ENCODE peak calls at places on chromosomes 16 and 17, in five cellular contexts. One of them, this sample, is unnamed.

GRCh38 chr17:40244255-40244654 is 25.2 kb downstream of the WIPF2 start:
- DNase-seq in dorsolateral prefrontal cortex: no peak
- DNase-seq in H1: no peak
- DNase-seq in Calu3: no peak
- DNase-seq in heart right ventricle: no peak
- DNase-seq in this sample: no peak

GRCh38 chr17:69858460-69858859 is 216.6 kb upstream of the KCNJ16 start:
- DNase-seq in dorsolateral prefrontal cortex: no peak
- DNase-seq in H1: no peak
- DNase-seq in Calu3: no peak
- DNase-seq in heart right ventricle: no peak
- DNase-seq in this sample: no peak

GRCh38 chr17:65515959-65516948 is 45.2 kb downstream of the AXIN2 start:
- DNase-seq in dorsolateral prefrontal cortex: no peak
- DNase-seq in H1: no peak
- DNase-seq in Calu3: no peak
- DNase-seq in heart right ventricle: no peak
- DNase-seq in this sample: no peak

GRCh38 chr16:13429411-13429810 is 490.5 kb upstream of the ERCC4 start:
- DNase-seq in dorsolateral prefrontal cortex: no peak
- DNase-seq in H1: no peak
- DNase-seq in Calu3: no peak
- DNase-seq in heart right ventricle: no peak
- DNase-seq in this sample: no peak

GRCh38 chr16:83355570-83356218 is 452.1 kb upstream of the HSBP1 start:
- DNase-seq in dorsolateral prefrontal cortex: no peak
- DNase-seq in H1: no peak
- DNase-seq in Calu3: no peak
- DNase-seq in heart right ventricle: no peak
- DNase-seq in this sample: no peak

GRCh38 chr17:47942568-47942967 is 1.2 kb downstream of the PNPO start:
- DNase-seq in dorsolateral prefrontal cortex: no peak
- DNase-seq in H1: no peak
- DNase-seq in Calu3: no peak
- DNase-seq in heart right ventricle: no peak
- DNase-seq in this sample: no peak

GRCh38 chr16:75281826-75282225 is 30.4 kb upstream of the BCAR1 start:
- DNase-seq in dorsolateral prefrontal cortex: no peak
- DNase-seq in H1: no peak
- DNase-seq in Calu3: no peak
- DNase-seq in heart right ventricle: no peak
- DNase-seq in this sample: no peak

GRCh38 chr17:13425390-13425789 is 176.3 kb downstream of the HS3ST3A1 start:
- DNase-seq in dorsolateral prefrontal cortex: no peak
- DNase-seq in H1: no peak
- DNase-seq in Calu3: no peak
- DNase-seq in heart right ventricle: no peak
- DNase-seq in this sample: no peak

GRCh38 chr17:51630101-51630671 is 369.8 kb downstream of the UTP18 start:
- DNase-seq in dorsolateral prefrontal cortex: no peak
- DNase-seq in H1: no peak
- DNase-seq in Calu3: no peak
- DNase-seq in heart right ventricle: no peak
- DNase-seq in this sample: no peak

GRCh38 chr17:11488407-11488806 is 109.9 kb upstream of the DNAH9 start:
- DNase-seq in dorsolateral prefrontal cortex: no peak
- DNase-seq in H1: no peak
- DNase-seq in Calu3: no peak
- DNase-seq in heart right ventricle: no peak
- DNase-seq in this sample: no peak

GRCh38 chr16:85046957-85047866 is 19.6 kb downstream of the KIAA0513 start:
- DNase-seq in dorsolateral prefrontal cortex: no peak
- DNase-seq in H1: no peak
- DNase-seq in Calu3: no peak
- DNase-seq in heart right ventricle: no peak
- DNase-seq in this sample: no peak

GRCh38 chr17:17824119-17824779 is 12.5 kb downstream of the SREBF1 start:
- DNase-seq in dorsolateral prefrontal cortex: no peak
- DNase-seq in H1: no peak
- DNase-seq in Calu3: no peak
- DNase-seq in heart right ventricle: no peak
- DNase-seq in this sample: no peak

GRCh38 chr16:87461466-87461975 is 31.3 kb downstream of the ZCCHC14 start:
- DNase-seq in dorsolateral prefrontal cortex: no peak
- DNase-seq in H1: peak; percentile 87
- DNase-seq in Calu3: peak; percentile 97
- DNase-seq in heart right ventricle: peak; percentile 50
- DNase-seq in this sample: no peak

GRCh38 chr16:89764711-89765201 is 43.4 kb downstream of the ZNF276 start:
- DNase-seq in dorsolateral prefrontal cortex: no peak
- DNase-seq in H1: no peak
- DNase-seq in Calu3: no peak
- DNase-seq in heart right ventricle: no peak
- DNase-seq in this sample: no peak

GRCh38 chr16:62035115-62036092 is 834 bp downstream of the CDH8 start:
- DNase-seq in dorsolateral prefrontal cortex: peak; percentile 51
- DNase-seq in H1: peak; percentile 56
- DNase-seq in Calu3: no peak
- DNase-seq in heart right ventricle: no peak
- DNase-seq in this sample: no peak

GRCh38 chr16:55641430-55642056 is 14.2 kb upstream of the SLC6A2 start:
- DNase-seq in dorsolateral prefrontal cortex: no peak
- DNase-seq in H1: no peak
- DNase-seq in Calu3: no peak
- DNase-seq in heart right ventricle: no peak
- DNase-seq in this sample: no peak

GRCh38 chr17:45156242-45156641 is 5.4 kb upstream of the HEXIM2 start:
- DNase-seq in dorsolateral prefrontal cortex: no peak
- DNase-seq in H1: no peak
- DNase-seq in Calu3: no peak
- DNase-seq in heart right ventricle: no peak
- DNase-seq in this sample: no peak

GRCh38 chr16:12569061-12569460 is 234.6 kb downstream of the CPPED1 start:
- DNase-seq in dorsolateral prefrontal cortex: no peak
- DNase-seq in H1: no peak
- DNase-seq in Calu3: no peak
- DNase-seq in heart right ventricle: no peak
- DNase-seq in this sample: no peak

GRCh38 chr16:88533945-88534641 is 36.1 kb upstream of the ZC3H18 start:
- DNase-seq in dorsolateral prefrontal cortex: no peak
- DNase-seq in H1: peak; percentile 17
- DNase-seq in Calu3: no peak
- DNase-seq in heart right ventricle: peak; percentile 84
- DNase-seq in this sample: no peak
- TF ChIP-seq CTCF in dorsolateral prefrontal cortex: peak; percentile 16
- TF ChIP-seq CTCF in H1: no peak
- TF ChIP-seq CTCF in Calu3: no peak
- TF ChIP-seq CTCF in heart right ventricle: no peak
- TF ChIP-seq CTCF in this sample: no peak

DNA sequence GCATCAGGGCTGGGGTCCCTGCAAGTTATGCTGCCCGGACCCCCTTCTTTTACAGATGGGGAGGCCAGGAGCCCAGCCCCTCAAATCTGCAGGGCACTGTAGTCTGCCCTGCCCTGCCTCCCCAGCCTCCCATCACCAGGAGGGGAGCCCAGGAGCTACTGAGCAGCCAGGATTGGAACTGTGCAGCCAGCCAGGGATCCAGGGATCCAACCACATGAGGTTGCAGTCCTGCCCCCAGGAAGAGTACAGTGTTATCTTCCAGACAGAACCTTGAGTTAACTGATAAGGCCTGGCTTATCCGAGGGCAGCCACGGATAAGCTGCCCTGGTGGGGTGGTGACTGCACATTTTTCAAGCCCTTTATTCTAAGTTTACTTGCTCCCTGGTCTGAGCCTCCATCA is 11.4 kb upstream of the NDRG4 start:
- DNase-seq in dorsolateral prefrontal cortex: no peak
- DNase-seq in H1: no peak
- DNase-seq in Calu3: no peak
- DNase-seq in heart right ventricle: no peak
- DNase-seq in this sample: no peak
- TF ChIP-seq CTCF in dorsolateral prefrontal cortex: no peak
- TF ChIP-seq CTCF in H1: no peak
- TF ChIP-seq CTCF in Calu3: no peak
- TF ChIP-seq CTCF in heart right ventricle: no peak
- TF ChIP-seq CTCF in this sample: no peak

GRCh38 chr17:44124118-44124438 is 637 bp upstream of the HDAC5 start:
- DNase-seq in dorsolateral prefrontal cortex: no peak
- DNase-seq in H1: no peak
- DNase-seq in Calu3: no peak
- DNase-seq in heart right ventricle: no peak
- DNase-seq in this sample: no peak
- TF ChIP-seq CTCF in dorsolateral prefrontal cortex: no peak
- TF ChIP-seq CTCF in H1: no peak
- TF ChIP-seq CTCF in Calu3: peak; percentile 3
- TF ChIP-seq CTCF in heart right ventricle: no peak
- TF ChIP-seq CTCF in this sample: no peak

DNA sequence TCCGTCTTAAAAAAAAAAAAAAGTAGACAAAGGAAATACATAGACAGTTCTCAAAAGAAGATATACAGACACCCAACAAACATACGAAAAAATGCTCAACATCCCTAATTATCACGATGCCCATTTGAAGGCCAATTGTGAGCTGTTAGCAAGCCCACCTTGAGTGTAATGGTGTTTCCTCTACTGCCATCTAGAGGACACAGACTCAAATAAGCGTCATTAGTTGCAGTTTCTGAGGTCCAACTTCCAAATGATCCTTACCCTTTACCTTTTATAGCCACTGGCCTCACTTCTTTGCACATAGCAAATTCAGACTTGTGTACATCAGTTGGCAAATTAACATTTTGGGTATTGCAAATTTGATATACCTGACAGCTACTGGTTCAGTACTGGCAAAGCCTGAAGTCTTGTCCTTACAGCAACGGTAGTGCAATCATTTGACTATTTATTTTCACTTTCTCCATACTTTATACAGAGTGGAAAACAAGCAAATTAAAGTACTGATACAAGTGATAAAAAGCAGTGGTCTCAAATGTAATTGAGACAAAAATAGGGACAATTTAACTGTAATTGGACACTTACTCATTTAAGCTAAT is 536.3 kb upstream of the EEF2KMT start:
- DNase-seq in dorsolateral prefrontal cortex: no peak
- DNase-seq in H1: no peak
- DNase-seq in Calu3: no peak
- DNase-seq in heart right ventricle: no peak
- DNase-seq in this sample: no peak
- TF ChIP-seq CTCF in dorsolateral prefrontal cortex: peak; percentile 54
- TF ChIP-seq CTCF in H1: peak; percentile 75
- TF ChIP-seq CTCF in Calu3: peak; percentile 35
- TF ChIP-seq CTCF in heart right ventricle: peak; percentile 50
- TF ChIP-seq CTCF in this sample: no peak

GRCh38 chr16:4270091-4270490 is 2.7 kb downstream of the TFAP4 start:
- DNase-seq in dorsolateral prefrontal cortex: no peak
- DNase-seq in H1: no peak
- DNase-seq in Calu3: no peak
- DNase-seq in heart right ventricle: no peak
- DNase-seq in this sample: no peak

GRCh38 chr16:4273858-4274291 is 1.1 kb upstream of the TFAP4 start:
- DNase-seq in dorsolateral prefrontal cortex: no peak
- DNase-seq in H1: no peak
- DNase-seq in Calu3: peak; percentile 89
- DNase-seq in heart right ventricle: peak; percentile 71
- DNase-seq in this sample: no peak

GRCh38 chr16:4272114-4272954 is 489 bp downstream of the TFAP4 start:
- DNase-seq in dorsolateral prefrontal cortex: peak; percentile 65
- DNase-seq in H1: no peak
- DNase-seq in Calu3: peak; percentile 53
- DNase-seq in heart right ventricle: peak; percentile 55
- DNase-seq in this sample: no peak

GRCh38 chr16:4271176-4272113 is 1.4 kb downstream of the TFAP4 start:
- DNase-seq in dorsolateral prefrontal cortex: peak; percentile 97
- DNase-seq in H1: no peak
- DNase-seq in Calu3: peak; percentile 96
- DNase-seq in heart right ventricle: peak; percentile 92
- DNase-seq in this sample: no peak

DNA sequence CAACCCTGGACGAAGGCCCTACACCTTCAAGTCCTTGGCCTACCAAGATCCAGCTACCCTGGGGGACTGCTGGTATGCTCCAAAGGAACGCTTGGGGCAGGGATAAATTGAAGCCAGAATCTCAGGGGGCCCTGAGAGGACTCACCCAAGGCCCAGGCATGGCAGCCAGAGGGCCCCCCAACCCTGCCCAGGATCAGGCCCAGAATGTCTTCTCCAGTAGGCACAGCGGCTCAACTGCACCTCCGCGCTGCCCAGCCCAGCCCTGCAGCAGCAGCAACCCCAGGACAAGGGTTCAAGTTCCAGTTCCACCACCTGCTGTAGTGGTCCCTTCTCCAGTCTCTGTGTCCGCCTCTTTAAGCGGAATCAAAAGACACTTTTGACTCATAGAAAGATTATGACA is 2.2 kb downstream of the TFAP4 start:
- DNase-seq in dorsolateral prefrontal cortex: no peak
- DNase-seq in H1: no peak
- DNase-seq in Calu3: no peak
- DNase-seq in heart right ventricle: no peak
- DNase-seq in this sample: no peak
- TF ChIP-seq CTCF in dorsolateral prefrontal cortex: no peak
- TF ChIP-seq CTCF in H1: no peak
- TF ChIP-seq CTCF in Calu3: no peak
- TF ChIP-seq CTCF in heart right ventricle: no peak
- TF ChIP-seq CTCF in this sample: no peak

GRCh38 chr16:30976486-30976885 is 8.5 kb upstream of the HSD3B7 start:
- DNase-seq in dorsolateral prefrontal cortex: no peak
- DNase-seq in H1: no peak
- DNase-seq in Calu3: no peak
- DNase-seq in heart right ventricle: no peak
- DNase-seq in this sample: no peak

GRCh38 chr16:30969246-30969842 is 11.8 kb downstream of the SETD1A start:
- DNase-seq in dorsolateral prefrontal cortex: no peak
- DNase-seq in H1: no peak
- DNase-seq in Calu3: no peak
- DNase-seq in heart right ventricle: no peak
- DNase-seq in this sample: no peak

GRCh38 chr16:30971298-30971697 is 13.7 kb upstream of the HSD3B7 start:
- DNase-seq in dorsolateral prefrontal cortex: no peak
- DNase-seq in H1: no peak
- DNase-seq in Calu3: no peak
- DNase-seq in heart right ventricle: no peak
- DNase-seq in this sample: no peak

GRCh38 chr16:30974348-30974747 is 10.7 kb upstream of the HSD3B7 start:
- DNase-seq in dorsolateral prefrontal cortex: no peak
- DNase-seq in H1: no peak
- DNase-seq in Calu3: no peak
- DNase-seq in heart right ventricle: no peak
- DNase-seq in this sample: no peak

GRCh38 chr16:30972872-30973271 is 12.1 kb upstream of the HSD3B7 start:
- DNase-seq in dorsolateral prefrontal cortex: no peak
- DNase-seq in H1: no peak
- DNase-seq in Calu3: no peak
- DNase-seq in heart right ventricle: no peak
- DNase-seq in this sample: no peak
- TF ChIP-seq CTCF in dorsolateral prefrontal cortex: no peak
- TF ChIP-seq CTCF in H1: peak; percentile 45
- TF ChIP-seq CTCF in Calu3: no peak
- TF ChIP-seq CTCF in heart right ventricle: no peak
- TF ChIP-seq CTCF in this sample: peak; percentile 32

DNA sequence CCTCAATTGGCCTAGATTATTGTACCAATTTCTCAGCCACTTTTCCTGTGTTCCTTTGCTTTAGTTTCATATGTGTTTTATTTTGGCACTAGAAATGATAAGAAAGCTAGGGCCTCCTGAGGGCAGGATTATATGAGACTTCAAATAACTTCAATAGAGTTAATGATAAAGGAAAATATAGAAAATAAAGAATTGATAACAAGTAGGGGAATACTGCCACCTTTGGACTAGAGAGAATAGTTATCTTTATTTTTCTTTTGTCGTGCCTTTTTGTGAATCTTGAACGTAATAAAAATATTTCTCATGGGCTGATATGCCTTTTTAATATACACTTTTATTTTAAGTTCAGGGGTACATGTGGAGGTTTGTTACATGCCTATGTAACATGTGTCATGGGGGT is 29.3 kb upstream of the RBL2 start:
- DNase-seq in dorsolateral prefrontal cortex: no peak
- DNase-seq in H1: no peak
- DNase-seq in Calu3: no peak
- DNase-seq in heart right ventricle: no peak
- DNase-seq in this sample: no peak
- TF ChIP-seq CTCF in dorsolateral prefrontal cortex: no peak
- TF ChIP-seq CTCF in H1: no peak
- TF ChIP-seq CTCF in Calu3: no peak
- TF ChIP-seq CTCF in heart right ventricle: no peak
- TF ChIP-seq CTCF in this sample: no peak

This sample was measured in AG04449.